ENCODE peak calls at places on chromosomes 13 and 19, in four cellular contexts. K is IMR-90, L is left ventricle myocardium inferior, M is PC-9. C is an unnamed sample. For H3K4me1, the result is how much of the 10 kb centered on the place peaks cover.

GRCh38 chr19:4977299-4978174 is 8.6 kb downstream of the KDM4B start:
- DNase-seq in K (peak), L (peak), M (no peak), C (no peak)

GRCh38 chr13:112263152-112263551 is 113.0 kb upstream of the SPACA7 start:
- DNase-seq in K (no peak), L (no peak), M (no peak), C (no peak)

GRCh38 chr13:40519637-40520036 is 146.8 kb downstream of the FOXO1 start:
- DNase-seq in K (no peak), L (peak), M (no peak), C (no peak)

GRCh38 chr13:80428344-80429096 is 87.6 kb upstream of the SPRY2 start:
- DNase-seq in K (no peak), L (no peak), M (no peak), C (no peak)

GRCh38 chr19:58307736-58308135 is 2.6 kb downstream of the ERVK3-1 start:
- DNase-seq in K (no peak), L (no peak), M (no peak), C (no peak)

GRCh38 chr13:44045179-44045562 is 165.5 kb downstream of the LACC1 start:
- DNase-seq in K (no peak), L (no peak), M (no peak), C (no peak)

GRCh38 chr13:99883805-99884204 is 87.8 kb downstream of the ZIC5 start:
- DNase-seq in K (no peak), L (no peak), M (no peak), C (no peak)

GRCh38 chr13:97855570-97855970 is 97.9 kb upstream of the IPO5 start:
- DNase-seq in K (peak), L (no peak), M (peak), C (no peak)

GRCh38 chr19:5083547-5083965 is 114.6 kb downstream of the KDM4B start:
- DNase-seq in K (no peak), L (peak), M (no peak), C (no peak)

GRCh38 chr19:56245062-56245740 is 27.3 kb upstream of the EDDM13 start:
- DNase-seq in K (peak), L (no peak), M (no peak), C (no peak)

GRCh38 chr19:48724796-48725753 is 5.5 kb upstream of the MAMSTR start:
- DNase-seq in K (peak), L (peak), M (peak), C (peak)

GRCh38 chr13:45258339-45258685 is 57.5 kb upstream of the KCTD4 start:
- DNase-seq in K (no peak), L (no peak), M (peak), C (peak)

GRCh38 chr19:17346109-17346671 is 8.8 kb downstream of the GTPBP3 start:
- DNase-seq in K (peak), L (peak), M (peak), C (peak)

GRCh38 chr13:25422153-25422552 is 50.4 kb downstream of the ATP8A2 start:
- DNase-seq in K (no peak), L (no peak), M (no peak), C (no peak)

GRCh38 chr13:36718146-36718545 is 44.3 kb downstream of the SERTM1 start:
- DNase-seq in K (peak), L (no peak), M (no peak), C (no peak)

GRCh38 chr13:42040730-42041016 is 7.8 kb upstream of the DGKH start:
- DNase-seq in K (no peak), L (no peak), M (no peak), C (no peak)

GRCh38 chr19:39413903-39414608 is 1.6 kb downstream of the PLEKHG2 start:
- DNase-seq in K (peak), L (no peak), M (peak), C (no peak)

DNA sequence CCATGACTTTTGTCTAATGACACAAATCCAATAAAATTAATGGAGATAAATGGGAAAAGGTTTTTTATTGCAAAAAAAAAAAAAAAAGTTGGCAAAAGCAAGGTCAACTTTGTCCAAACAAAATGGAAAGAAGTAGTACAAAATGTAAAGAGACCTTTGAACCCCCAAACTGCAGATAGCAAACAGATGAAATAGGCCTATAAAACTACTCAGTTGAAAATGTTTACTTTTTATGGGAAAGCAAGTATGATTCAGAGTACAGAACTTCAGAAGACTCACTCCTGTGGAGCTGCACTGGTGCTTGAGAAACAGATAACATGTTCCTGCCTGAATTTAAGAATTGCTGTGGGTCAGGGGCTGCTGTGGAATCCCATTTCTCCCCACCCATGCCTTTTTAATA is 9.8 kb upstream of the ZNF177 start:
- DNase-seq in K (no peak), L (no peak), M (no peak), C (no peak)
- H3K4me1 ChIP-seq in K (under half), L (under half), M (under half), C (under half)

DNA sequence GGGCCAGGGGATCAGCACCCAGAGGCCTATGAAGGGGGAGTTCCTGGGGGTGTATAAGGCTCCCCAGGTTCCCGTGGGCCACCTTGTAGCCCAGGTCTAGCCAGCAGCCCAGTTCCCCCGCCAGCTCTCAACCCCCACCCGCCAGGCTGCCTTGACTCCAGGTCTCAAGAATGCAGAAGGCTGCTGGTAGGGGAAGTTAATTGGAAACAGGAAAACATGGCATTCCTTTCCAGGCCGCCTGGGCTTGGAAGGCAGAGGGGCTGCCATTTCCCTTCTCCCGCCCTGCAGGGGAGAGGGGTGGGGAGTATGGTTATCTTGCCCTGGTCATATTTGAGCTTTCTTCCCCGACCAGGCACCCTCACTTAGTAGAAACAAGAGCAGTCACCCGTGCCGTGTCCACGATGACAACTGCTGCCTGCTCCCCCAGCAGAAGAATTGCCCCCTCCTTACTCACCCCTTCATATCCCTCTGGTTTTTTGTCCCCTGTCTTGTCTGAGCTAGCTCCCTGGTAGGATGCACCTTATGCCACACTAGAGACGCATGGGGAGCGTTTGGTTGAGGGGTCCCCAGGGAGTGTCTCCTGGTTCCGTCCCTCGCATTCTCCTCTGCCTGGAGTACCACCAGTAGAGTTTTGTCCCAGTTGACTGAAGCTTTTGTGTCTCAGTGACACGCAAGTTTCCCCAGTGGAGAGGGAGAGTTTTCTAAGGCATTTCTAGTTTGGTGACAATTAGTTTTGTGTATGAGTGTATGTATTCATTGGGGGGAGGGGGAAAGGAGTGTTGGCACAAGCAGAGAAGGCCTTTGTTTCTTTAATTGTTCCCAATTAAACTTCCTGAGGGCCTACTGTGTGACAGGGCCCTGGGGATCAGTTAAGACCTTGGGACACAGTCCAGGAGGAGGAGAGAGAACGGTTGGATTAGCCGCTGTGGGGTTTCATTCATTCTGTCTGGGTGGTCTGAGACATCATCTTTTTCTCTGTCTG is 4.5 kb downstream of the BICRA start:
- DNase-seq in K (peak), L (no peak), M (no peak), C (no peak)
- H3K4me3 ChIP-seq in K (no peak), L (no peak), M (no peak), C (no peak)

GRCh38 chr13:29418026-29418425 is 177.5 kb downstream of the SLC7A1 start:
- DNase-seq in K (no peak), L (no peak), M (no peak), C (no peak)
- TF ChIP-seq CTCF in K (no peak), L (no peak), M (no peak), C (no peak)

GRCh38 chr13:110341445-110342247 is 34.6 kb downstream of the COL4A2 start:
- DNase-seq in K (peak), L (no peak), M (no peak), C (no peak)
- H3K4me1 ChIP-seq in K (under half), L (half or more), M (under half), C (under half)

DNA sequence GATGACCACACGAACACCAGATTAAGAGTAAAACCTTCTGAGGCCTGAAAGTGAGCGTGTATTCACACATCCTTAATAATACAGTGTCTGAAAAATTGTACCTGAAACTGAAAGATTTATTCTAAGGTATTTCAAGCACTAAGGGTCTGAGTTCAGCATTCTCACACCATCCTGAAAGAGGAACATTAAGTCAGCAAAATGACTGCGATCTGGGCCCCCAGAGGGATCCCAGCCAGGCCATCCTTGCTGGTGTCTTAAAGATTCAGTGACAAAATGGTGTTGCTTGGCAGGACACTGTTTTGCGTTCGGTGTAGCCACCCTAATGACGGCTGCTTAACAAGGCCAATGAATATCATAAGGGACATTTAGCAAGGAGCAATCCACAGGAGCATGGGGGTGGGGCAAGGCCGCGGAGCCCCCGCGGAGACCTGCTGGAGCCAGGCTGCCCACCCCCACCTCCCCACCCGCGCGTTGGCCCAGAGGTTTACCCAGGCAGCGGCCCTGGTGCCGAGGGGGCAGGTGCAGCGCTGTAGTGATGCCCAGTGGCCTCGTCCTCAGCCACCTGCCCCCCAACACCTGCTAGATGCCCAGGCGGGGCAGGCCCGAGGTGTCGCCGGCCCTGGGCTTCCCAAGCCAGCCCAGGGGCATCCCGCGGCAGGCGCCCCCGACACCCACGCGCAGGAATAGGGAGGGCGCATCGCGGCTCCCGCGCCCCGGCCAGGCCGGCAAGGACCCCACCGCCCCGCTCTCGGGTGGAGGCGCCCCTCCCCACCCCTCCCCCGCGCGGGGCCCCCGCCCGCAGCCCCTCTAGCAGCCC is 742 bp downstream of the NALCN start:
- DNase-seq in K (no peak), L (no peak), M (peak), C (no peak)
- H3K4me3 ChIP-seq in K (peak), L (peak), M (peak), C (no peak)

GRCh38 chr13:23175920-23176319 is 4.9 kb upstream of the SGCG start:
- DNase-seq in K (peak), L (no peak), M (no peak), C (no peak)
- TF ChIP-seq CTCF in K (peak), L (no peak), M (peak), C (no peak)

DNA sequence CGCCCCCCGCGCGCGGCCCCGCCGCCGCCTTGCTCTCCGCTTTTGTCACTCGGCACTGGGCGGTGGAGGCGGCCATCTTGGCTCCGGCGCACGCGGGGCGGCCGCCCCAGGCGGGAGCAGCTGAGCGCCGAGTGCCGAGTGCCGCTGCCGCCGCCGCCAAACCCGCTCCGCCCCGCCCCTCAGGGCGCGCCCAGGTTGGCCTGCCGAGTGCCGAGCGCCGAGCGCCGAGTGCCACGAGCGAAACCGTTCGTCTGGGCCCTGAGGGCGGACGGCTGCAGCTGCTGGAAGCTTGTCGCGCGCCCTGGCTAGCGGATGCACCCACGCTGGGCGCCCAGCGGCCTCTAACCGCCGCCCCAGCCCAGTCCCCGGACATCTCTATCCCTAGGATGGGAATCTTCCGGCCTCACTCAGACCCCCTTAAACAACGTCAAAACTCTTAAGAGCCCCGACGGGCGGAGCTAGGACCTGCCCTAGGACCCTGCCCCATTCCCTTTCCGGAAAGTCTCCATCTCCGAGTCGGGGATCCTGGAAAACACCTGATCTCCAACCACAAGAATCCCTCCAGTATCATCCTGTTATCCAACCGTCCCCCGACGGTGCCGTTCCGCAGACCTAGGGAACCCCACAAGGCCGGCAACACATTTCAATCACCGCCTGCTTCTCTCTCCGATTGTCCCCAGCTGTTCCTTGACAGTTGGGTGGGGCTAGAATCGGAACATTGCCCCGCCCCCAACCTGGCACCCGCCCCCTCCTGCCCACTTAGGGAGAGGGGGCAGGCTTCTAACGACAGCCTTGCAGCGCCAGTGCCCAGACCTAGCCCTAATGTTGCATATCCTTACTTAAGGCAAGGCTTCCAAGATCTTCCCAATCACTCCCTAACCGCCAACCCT is 14.1 kb upstream of the AKAP8L start:
- DNase-seq in K (peak), L (peak), M (peak), C (peak)
- H3K4me1 ChIP-seq in K (under half), L (half or more), M (under half), C (under half)

C was measured in mucosa of descending colon.